ENCODE peak calls at places on chromosomes 12 and 14, in five cellular contexts. O, Y, I, S and A are unnamed samples. For H3K9me3, the result is how much of the 10 kb centered on the place peaks cover.

GRCh38 chr12:12474471-12474928 is 88.2 kb downstream of the DUSP16 start:
- ATAC-seq in I (no peak), O (no peak), Y (no peak), S (no peak), A (no peak)

GRCh38 chr12:85872497-85873091 is 1.5 kb upstream of the NTS start:
- ATAC-seq in S (no peak), O (peak), Y (peak), I (no peak), A (no peak)

GRCh38 chr14:72816287-72816686 is 77.6 kb downstream of the DPF3 start:
- ATAC-seq in O (no peak), Y (no peak), S (no peak), I (no peak), A (no peak)

GRCh38 chr14:36208690-36209278 is 32.3 kb upstream of the PTCSC3 start:
- ATAC-seq in Y (no peak), S (no peak), O (peak), I (no peak), A (no peak)

GRCh38 chr12:102510463-102510862 is 30.1 kb upstream of the IGF1 start:
- ATAC-seq in Y (no peak), I (no peak), S (no peak), O (no peak), A (no peak)

GRCh38 chr12:113083863-113084430 is 27.4 kb downstream of the DTX1 start:
- ATAC-seq in O (peak), Y (no peak), I (peak), S (no peak), A (peak)

GRCh38 chr12:127431177-127431576 is 835.8 kb upstream of the TMEM132C start:
- ATAC-seq in S (no peak), Y (no peak), I (no peak), O (no peak), A (no peak)

GRCh38 chr12:56590237-56590830 is 39.8 kb downstream of the BAZ2A start:
- ATAC-seq in O (no peak), Y (peak), S (peak), I (no peak), A (no peak)

GRCh38 chr14:63203618-63204406 is 431 bp upstream of the RHOJ start:
- ATAC-seq in Y (peak), S (peak), O (peak), I (peak), A (peak)

GRCh38 chr14:35786856-35787255 is 22.2 kb downstream of the RALGAPA1 start:
- ATAC-seq in O (no peak), Y (no peak), I (no peak), S (no peak), A (no peak)

GRCh38 chr14:30002859-30003258 is 75.2 kb upstream of the PRKD1 start:
- ATAC-seq in I (no peak), O (no peak), Y (no peak), S (no peak), A (no peak)

GRCh38 chr14:103839569-103839968 is 7.8 kb downstream of the PPP1R13B start:
- ATAC-seq in I (no peak), Y (no peak), S (no peak), O (peak), A (no peak)

GRCh38 chr14:31926123-31926522 is 151.0 kb upstream of the ARHGAP5 start:
- ATAC-seq in O (peak), Y (no peak), S (peak), I (no peak), A (no peak)

GRCh38 chr12:124386059-124386458 is 91.2 kb downstream of the RFLNA start:
- ATAC-seq in I (peak), S (peak), O (no peak), Y (peak), A (no peak)

GRCh38 chr12:46300906-46301305 is 32.1 kb upstream of the SLC38A1 start:
- ATAC-seq in Y (no peak), I (peak), O (peak), S (no peak), A (no peak)

GRCh38 chr12:55955800-55956508 is 9.9 kb downstream of the PMEL start:
- ATAC-seq in I (no peak), S (peak), O (peak), Y (peak), A (no peak)

GRCh38 chr14:69770559-69770958 is 3.6 kb downstream of the SRSF5 start:
- ATAC-seq in S (no peak), Y (no peak), I (no peak), O (no peak), A (no peak)

GRCh38 chr12:26826437-26826836 is 6.6 kb downstream of the ITPR2 start:
- ATAC-seq in O (no peak), Y (no peak), S (no peak), I (no peak), A (no peak)

GRCh38 chr12:95605875-95606274 is 54.6 kb upstream of the USP44 start:
- ATAC-seq in O (no peak), I (peak), Y (no peak), S (no peak), A (peak)

GRCh38 chr14:55720796-55721195 is 140.8 kb downstream of the KTN1 start:
- ATAC-seq in I (no peak), S (no peak), O (no peak), Y (no peak), A (no peak)

GRCh38 chr12:104632724-104633181 is 176.0 kb downstream of the CHST11 start:
- ATAC-seq in Y (no peak), O (peak), S (no peak), I (peak), A (no peak)

GRCh38 chr12:56137853-56138571 is 9.9 kb downstream of the ESYT1 start:
- ATAC-seq in Y (no peak), I (no peak), S (no peak), O (no peak), A (no peak)

GRCh38 chr12:17810399-17810798 is 279.6 kb downstream of the RERGL start:
- ATAC-seq in I (no peak), Y (no peak), O (no peak), S (no peak), A (peak)

GRCh38 chr14:77184396-77185092 is 2.9 kb downstream of the TMEM63C start:
- ATAC-seq in Y (no peak), I (no peak), S (no peak), O (no peak), A (no peak)

GRCh38 chr12:92582888-92583287 is 119.9 kb upstream of the PLEKHG7 start:
- ATAC-seq in O (no peak), I (no peak), Y (no peak), S (no peak), A (no peak)

GRCh38 chr12:2416158-2416557 is 363.4 kb downstream of the CACNA1C start:
- ATAC-seq in O (no peak), S (no peak), Y (no peak), I (no peak), A (no peak)

GRCh38 chr14:52155656-52156213 is 86.9 kb upstream of the NID2 start:
- ATAC-seq in S (no peak), O (no peak), Y (no peak), I (no peak), A (no peak)

GRCh38 chr12:93002278-93003054 is 73.4 kb upstream of the EEA1 start:
- ATAC-seq in S (no peak), I (peak), Y (peak), O (peak), A (peak)

GRCh38 chr12:120381752-120382419 is 12.9 kb upstream of the MSI1 start:
- ATAC-seq in S (peak), Y (no peak), O (peak), I (peak), A (no peak)

GRCh38 chr14:22178330-22178981 is 410.6 kb downstream of the DAD1 start:
- ATAC-seq in O (no peak), I (peak), S (no peak), Y (no peak), A (peak)

GRCh38 chr12:109727039-109727723 is 13.6 kb downstream of the FAM222A start:
- ATAC-seq in I (no peak), Y (no peak), O (no peak), S (no peak), A (no peak)
- H3K27ac ChIP-seq in I (no peak), Y (no peak), O (no peak), S (no peak), A (peak)

GRCh38 chr12:42769455-42769854 is 179.9 kb upstream of the PRICKLE1 start:
- ATAC-seq in O (no peak), S (no peak), I (no peak), Y (no peak), A (no peak)
- H3K9me3 ChIP-seq in O (under half), S (under half), I (under half), Y (under half), A (under half)

GRCh38 chr12:53255993-53256392 is 12.1 kb upstream of the ESPL1 start:
- ATAC-seq in I (no peak), Y (no peak), S (no peak), O (no peak), A (no peak)

GRCh38 chr12:53252349-53252916 is 15.7 kb upstream of the ESPL1 start:
- ATAC-seq in O (peak), I (no peak), Y (peak), S (no peak), A (no peak)

GRCh38 chr12:53251477-53252348 is 16.4 kb upstream of the ESPL1 start:
- ATAC-seq in Y (peak), S (peak), O (peak), I (peak), A (peak)

GRCh38 chr12:53254816-53255545 is 13.1 kb upstream of the ESPL1 start:
- ATAC-seq in S (no peak), Y (no peak), O (no peak), I (no peak), A (no peak)

GRCh38 chr12:53253298-53253697 is 14.8 kb upstream of the ESPL1 start:
- ATAC-seq in I (no peak), S (no peak), O (no peak), Y (no peak), A (no peak)
- H3K4me3 ChIP-seq in I (peak), S (peak), O (no peak), Y (no peak), A (peak)

GRCh38 chr14:91890291-91890749 is 23.0 kb upstream of the TC2N start:
- ATAC-seq in I (peak), Y (no peak), S (no peak), O (no peak), A (no peak)

GRCh38 chr14:91891081-91891480 is 23.7 kb upstream of the TC2N start:
- ATAC-seq in Y (no peak), O (no peak), S (no peak), I (no peak), A (no peak)

GRCh38 chr14:91888641-91889476 is 21.5 kb upstream of the TC2N start:
- ATAC-seq in I (no peak), Y (no peak), S (no peak), O (peak), A (no peak)

GRCh38 chr14:91891721-91892220 is 24.4 kb upstream of the TC2N start:
- ATAC-seq in Y (no peak), S (no peak), O (no peak), I (peak), A (no peak)

DNA sequence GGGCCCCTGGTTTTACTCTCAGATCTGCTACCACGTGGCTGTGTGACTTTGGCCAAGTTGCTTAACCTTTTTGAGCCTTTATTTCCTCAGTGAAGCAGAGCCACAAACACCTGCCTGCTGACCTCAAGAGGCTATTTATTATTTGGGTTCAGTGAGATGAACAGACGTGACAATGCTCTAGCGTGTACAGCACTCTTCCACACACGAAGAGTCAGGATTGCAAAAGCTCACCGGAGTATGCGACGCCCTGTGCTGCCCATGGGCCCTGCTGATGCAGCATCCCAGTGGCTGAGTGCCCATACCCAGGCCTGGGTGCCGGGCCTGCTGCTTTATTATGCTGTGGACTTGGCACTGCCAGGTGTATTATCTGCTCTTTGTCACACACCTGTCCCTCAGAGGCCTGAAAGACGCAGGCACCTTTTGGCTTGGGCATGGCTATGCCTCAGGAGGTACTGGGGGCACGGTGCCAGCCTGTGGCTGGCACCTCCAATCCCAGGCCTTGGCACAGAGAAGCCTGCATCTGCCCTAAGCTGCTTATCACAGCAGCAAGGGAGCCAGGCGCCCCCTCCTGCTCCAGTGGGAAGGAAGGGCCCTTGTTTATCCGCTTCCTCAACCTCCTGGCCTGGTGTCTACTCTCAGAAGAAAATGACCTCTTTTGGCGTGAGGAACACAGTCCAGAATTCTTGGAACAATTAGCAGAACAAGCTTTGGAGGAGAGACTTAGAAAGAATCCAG is 22.3 kb upstream of the TC2N start:
- ATAC-seq in O (peak), S (no peak), I (peak), Y (no peak), A (peak)
- H3K27ac ChIP-seq in O (peak), S (no peak), I (peak), Y (no peak), A (peak)

GRCh38 chr12:25495336-25496097 is 57.6 kb downstream of the LMNTD1 start:
- ATAC-seq in S (peak), Y (peak), I (no peak), O (no peak), A (no peak)
- H3K9me3 ChIP-seq in S (under half), Y (under half), I (under half), O (under half), A (under half)

DNA sequence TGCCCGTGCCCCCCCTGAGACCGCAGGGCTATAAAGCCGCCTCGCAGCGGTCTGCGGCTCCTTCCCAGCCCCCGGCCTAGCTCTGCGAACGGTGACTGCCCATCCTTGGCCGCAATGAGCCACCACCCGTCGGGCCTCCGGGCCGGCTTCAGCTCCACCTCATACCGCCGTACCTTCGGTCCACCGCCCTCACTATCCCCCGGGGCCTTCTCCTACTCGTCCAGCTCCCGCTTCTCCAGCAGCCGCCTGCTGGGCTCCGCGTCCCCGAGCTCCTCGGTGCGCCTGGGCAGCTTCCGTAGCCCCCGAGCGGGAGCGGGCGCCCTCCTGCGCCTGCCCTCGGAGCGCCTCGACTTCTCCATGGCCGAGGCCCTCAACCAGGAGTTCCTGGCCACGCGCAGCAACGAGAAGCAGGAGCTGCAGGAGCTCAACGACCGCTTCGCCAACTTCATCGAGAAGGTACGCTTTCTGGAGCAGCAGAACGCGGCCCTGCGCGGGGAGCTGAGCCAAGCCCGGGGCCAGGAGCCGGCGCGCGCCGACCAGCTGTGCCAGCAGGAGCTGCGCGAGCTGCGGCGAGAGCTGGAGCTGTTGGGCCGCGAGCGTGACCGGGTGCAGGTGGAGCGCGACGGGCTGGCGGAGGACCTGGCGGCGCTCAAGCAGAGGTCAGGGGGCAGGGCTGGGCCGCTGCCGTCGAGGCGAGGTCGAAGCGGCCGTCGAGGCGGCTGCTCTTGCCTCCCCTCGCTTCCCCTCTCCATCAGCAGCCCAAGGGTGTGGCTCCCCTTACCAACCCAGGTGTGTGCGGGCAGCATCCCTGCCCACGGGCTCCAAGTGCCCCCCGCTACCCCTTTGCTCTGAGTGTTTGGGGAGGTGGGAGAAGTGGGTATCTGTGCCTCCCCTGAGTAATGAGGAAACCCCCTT is at the start of gene PRPH:
- ATAC-seq in Y (no peak), I (no peak), O (no peak), S (no peak), A (no peak)
- H3K4me3 ChIP-seq in Y (no peak), I (no peak), O (no peak), S (no peak), A (peak)

GRCh38 chr14:90853116-90853515 is 36.9 kb upstream of the TTC7B start:
- ATAC-seq in I (no peak), Y (no peak), S (no peak), O (no peak), A (no peak)

GRCh38 chr14:90849787-90850444 is 33.7 kb upstream of the TTC7B start:
- ATAC-seq in I (peak), Y (no peak), S (no peak), O (no peak), A (no peak)

GRCh38 chr14:90850487-90850886 is 34.3 kb upstream of the TTC7B start:
- ATAC-seq in S (peak), I (peak), Y (peak), O (peak), A (peak)

GRCh38 chr14:90848944-90849731 is 32.9 kb upstream of the TTC7B start:
- ATAC-seq in I (no peak), S (peak), O (no peak), Y (peak), A (no peak)

DNA sequence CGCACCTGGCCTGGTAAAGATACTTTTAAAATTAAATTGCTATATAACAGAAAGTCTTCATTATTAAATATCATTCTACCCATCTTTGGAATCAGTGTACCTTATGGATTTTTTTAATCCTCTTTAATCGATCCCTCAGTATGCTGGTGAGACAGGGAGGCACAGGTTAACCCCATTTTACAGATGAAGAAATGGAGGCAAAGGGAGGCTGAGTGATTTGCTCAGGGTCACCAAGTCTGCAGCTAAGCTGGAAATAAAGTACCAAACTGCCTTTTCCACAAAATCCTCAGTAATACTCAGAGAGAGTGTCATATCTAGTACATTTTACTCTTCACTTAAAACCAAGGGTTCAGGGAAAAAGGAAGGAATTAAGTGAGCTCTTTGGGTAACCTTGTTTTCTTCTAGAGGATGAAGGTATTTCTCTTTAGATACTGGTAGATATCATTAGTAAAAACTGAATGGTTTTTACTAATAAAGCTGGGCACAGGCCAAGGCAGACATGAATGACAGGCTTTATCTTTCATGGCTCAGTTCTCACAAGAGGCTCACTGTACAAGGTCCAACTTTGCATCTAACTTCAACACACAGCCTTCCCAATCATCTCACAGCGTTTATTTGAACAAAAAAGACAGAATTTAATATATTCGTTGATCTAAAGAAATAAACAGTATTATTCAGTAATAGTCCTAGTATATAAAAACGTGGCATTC is 35.3 kb upstream of the TTC7B start:
- ATAC-seq in S (no peak), I (no peak), O (no peak), Y (no peak), A (no peak)
- H3K27ac ChIP-seq in S (peak), I (peak), O (no peak), Y (peak), A (no peak)

DNA sequence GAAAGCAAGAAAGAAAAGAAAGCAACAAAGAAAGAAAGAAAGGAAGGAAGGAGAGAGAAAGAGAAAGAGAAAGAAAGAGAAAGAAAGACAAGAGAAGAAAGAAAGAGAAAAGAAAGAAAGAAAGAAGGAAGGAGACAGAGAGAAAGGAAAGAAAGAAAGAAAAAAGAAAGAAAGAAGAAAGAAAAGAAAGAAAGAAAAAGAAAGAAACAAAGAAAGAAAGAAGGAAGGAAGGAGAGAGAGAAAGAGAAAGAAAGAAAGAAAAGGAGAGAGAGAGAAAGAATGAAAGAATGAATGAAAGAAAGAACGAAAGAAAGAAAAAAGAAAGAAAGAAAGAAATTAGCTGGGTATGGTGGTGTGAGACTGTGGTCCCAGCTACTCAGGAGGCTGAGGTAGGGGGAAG is 400.1 kb upstream of the MDGA2 start:
- ATAC-seq in Y (no peak), S (no peak), O (no peak), I (no peak), A (no peak)
- H3K9me3 ChIP-seq in Y (under half), S (under half), O (under half), I (under half), A (under half)